ENCODE peak calls at places on chromosomes 2 and 18, in nine cellular contexts. One of them, this sample, is unnamed.

GRCh38 chr2:113716291-113716690 is 40.2 kb downstream of the SLC35F5 start:
- DNase-seq in SK-N-SH: no peak
- DNase-seq in mammary epithelial cell: no peak
- DNase-seq in HL-60: no peak
- DNase-seq in fibroblast of lung: peak; percentile 25
- DNase-seq in AG04450: no peak
- DNase-seq in body of pancreas: no peak
- DNase-seq in upper lobe of right lung: no peak
- DNase-seq in right lobe of liver: no peak
- DNase-seq in this sample: no peak

GRCh38 chr2:41716497-41716896 is 331.3 kb upstream of the PKDCC start:
- DNase-seq in SK-N-SH: no peak
- DNase-seq in mammary epithelial cell: no peak
- DNase-seq in HL-60: no peak
- DNase-seq in fibroblast of lung: no peak
- DNase-seq in AG04450: no peak
- DNase-seq in body of pancreas: no peak
- DNase-seq in upper lobe of right lung: no peak
- DNase-seq in right lobe of liver: no peak
- DNase-seq in this sample: no peak

GRCh38 chr2:166334800-166335199 is 40.9 kb downstream of the SCN9A start:
- DNase-seq in SK-N-SH: no peak
- DNase-seq in mammary epithelial cell: no peak
- DNase-seq in HL-60: no peak
- DNase-seq in fibroblast of lung: no peak
- DNase-seq in AG04450: no peak
- DNase-seq in body of pancreas: no peak
- DNase-seq in upper lobe of right lung: no peak
- DNase-seq in right lobe of liver: no peak
- DNase-seq in this sample: no peak

GRCh38 chr2:157874278-157874825 is 1.8 kb downstream of the ACVR1 start:
- DNase-seq in SK-N-SH: peak; percentile 26
- DNase-seq in mammary epithelial cell: no peak
- DNase-seq in HL-60: no peak
- DNase-seq in fibroblast of lung: peak; percentile 41
- DNase-seq in AG04450: no peak
- DNase-seq in body of pancreas: no peak
- DNase-seq in upper lobe of right lung: no peak
- DNase-seq in right lobe of liver: peak; percentile 65
- DNase-seq in this sample: no peak

GRCh38 chr18:49788327-49788908 is 24.9 kb downstream of the ACAA2 start:
- DNase-seq in SK-N-SH: no peak
- DNase-seq in mammary epithelial cell: peak; percentile 12
- DNase-seq in HL-60: no peak
- DNase-seq in fibroblast of lung: peak; percentile 39
- DNase-seq in AG04450: no peak
- DNase-seq in body of pancreas: no peak
- DNase-seq in upper lobe of right lung: no peak
- DNase-seq in right lobe of liver: no peak
- DNase-seq in this sample: no peak

GRCh38 chr2:101540518-101540917 is 65.6 kb upstream of the RFX8 start:
- DNase-seq in SK-N-SH: no peak
- DNase-seq in mammary epithelial cell: peak; percentile 39
- DNase-seq in HL-60: no peak
- DNase-seq in fibroblast of lung: no peak
- DNase-seq in AG04450: no peak
- DNase-seq in body of pancreas: no peak
- DNase-seq in upper lobe of right lung: no peak
- DNase-seq in right lobe of liver: no peak
- DNase-seq in this sample: peak; percentile 33

GRCh38 chr2:205564761-205565160 is 117.5 kb upstream of the NRP2 start:
- DNase-seq in SK-N-SH: no peak
- DNase-seq in mammary epithelial cell: no peak
- DNase-seq in HL-60: no peak
- DNase-seq in fibroblast of lung: no peak
- DNase-seq in AG04450: no peak
- DNase-seq in body of pancreas: no peak
- DNase-seq in upper lobe of right lung: no peak
- DNase-seq in right lobe of liver: no peak
- DNase-seq in this sample: no peak

GRCh38 chr2:230944123-230944653 is 19.1 kb upstream of the GPR55 start:
- DNase-seq in SK-N-SH: no peak
- DNase-seq in mammary epithelial cell: no peak
- DNase-seq in HL-60: no peak
- DNase-seq in fibroblast of lung: no peak
- DNase-seq in AG04450: no peak
- DNase-seq in body of pancreas: no peak
- DNase-seq in upper lobe of right lung: no peak
- DNase-seq in right lobe of liver: no peak
- DNase-seq in this sample: no peak

GRCh38 chr2:55010149-55010591 is 40.1 kb downstream of the RTN4 start:
- DNase-seq in SK-N-SH: no peak
- DNase-seq in mammary epithelial cell: peak; percentile 85
- DNase-seq in HL-60: no peak
- DNase-seq in fibroblast of lung: peak; percentile 46
- DNase-seq in AG04450: no peak
- DNase-seq in body of pancreas: peak; percentile 87
- DNase-seq in upper lobe of right lung: peak; percentile 64
- DNase-seq in right lobe of liver: peak; percentile 78
- DNase-seq in this sample: peak; percentile 9

GRCh38 chr18:677951-678363 is 20.5 kb downstream of the TYMS start:
- DNase-seq in SK-N-SH: no peak
- DNase-seq in mammary epithelial cell: peak; percentile 43
- DNase-seq in HL-60: no peak
- DNase-seq in fibroblast of lung: peak; percentile 64
- DNase-seq in AG04450: no peak
- DNase-seq in body of pancreas: no peak
- DNase-seq in upper lobe of right lung: no peak
- DNase-seq in right lobe of liver: no peak
- DNase-seq in this sample: no peak

GRCh38 chr18:76982038-76982437 is 150.5 kb downstream of the MBP start:
- DNase-seq in SK-N-SH: no peak
- DNase-seq in mammary epithelial cell: no peak
- DNase-seq in HL-60: no peak
- DNase-seq in fibroblast of lung: no peak
- DNase-seq in AG04450: no peak
- DNase-seq in body of pancreas: no peak
- DNase-seq in upper lobe of right lung: no peak
- DNase-seq in right lobe of liver: no peak
- DNase-seq in this sample: no peak

GRCh38 chr2:10712186-10712809 is 9.1 kb upstream of the ATP6V1C2 start:
- DNase-seq in SK-N-SH: no peak
- DNase-seq in mammary epithelial cell: no peak
- DNase-seq in HL-60: no peak
- DNase-seq in fibroblast of lung: no peak
- DNase-seq in AG04450: no peak
- DNase-seq in body of pancreas: no peak
- DNase-seq in upper lobe of right lung: no peak
- DNase-seq in right lobe of liver: no peak
- DNase-seq in this sample: no peak

GRCh38 chr2:10385933-10386773 is 62.0 kb downstream of the ODC1 start:
- DNase-seq in SK-N-SH: no peak
- DNase-seq in mammary epithelial cell: no peak
- DNase-seq in HL-60: no peak
- DNase-seq in fibroblast of lung: peak; percentile 76
- DNase-seq in AG04450: peak; percentile 34
- DNase-seq in body of pancreas: no peak
- DNase-seq in upper lobe of right lung: no peak
- DNase-seq in right lobe of liver: no peak
- DNase-seq in this sample: no peak

GRCh38 chr18:49747876-49748275 is 65.5 kb downstream of the ACAA2 start:
- DNase-seq in SK-N-SH: no peak
- DNase-seq in mammary epithelial cell: no peak
- DNase-seq in HL-60: no peak
- DNase-seq in fibroblast of lung: peak; percentile 47
- DNase-seq in AG04450: no peak
- DNase-seq in body of pancreas: no peak
- DNase-seq in upper lobe of right lung: peak; percentile 53
- DNase-seq in right lobe of liver: no peak
- DNase-seq in this sample: peak; percentile 17

GRCh38 chr2:48888096-48888495 is 132.6 kb upstream of the LHCGR start:
- DNase-seq in SK-N-SH: no peak
- DNase-seq in mammary epithelial cell: no peak
- DNase-seq in HL-60: no peak
- DNase-seq in fibroblast of lung: no peak
- DNase-seq in AG04450: no peak
- DNase-seq in body of pancreas: no peak
- DNase-seq in upper lobe of right lung: no peak
- DNase-seq in right lobe of liver: no peak
- DNase-seq in this sample: no peak

GRCh38 chr2:214169736-214170135 is 241.1 kb upstream of the VWC2L start:
- DNase-seq in SK-N-SH: no peak
- DNase-seq in mammary epithelial cell: no peak
- DNase-seq in HL-60: no peak
- DNase-seq in fibroblast of lung: peak; percentile 55
- DNase-seq in AG04450: no peak
- DNase-seq in body of pancreas: no peak
- DNase-seq in upper lobe of right lung: no peak
- DNase-seq in right lobe of liver: no peak
- DNase-seq in this sample: no peak

GRCh38 chr2:204332706-204333105 is 212.6 kb upstream of the PARD3B start:
- DNase-seq in SK-N-SH: no peak
- DNase-seq in mammary epithelial cell: no peak
- DNase-seq in HL-60: no peak
- DNase-seq in fibroblast of lung: no peak
- DNase-seq in AG04450: no peak
- DNase-seq in body of pancreas: no peak
- DNase-seq in upper lobe of right lung: no peak
- DNase-seq in right lobe of liver: no peak
- DNase-seq in this sample: no peak

GRCh38 chr18:967037-967576 is 62.4 kb downstream of the ADCYAP1 start:
- DNase-seq in SK-N-SH: no peak
- DNase-seq in mammary epithelial cell: no peak
- DNase-seq in HL-60: no peak
- DNase-seq in fibroblast of lung: peak; percentile 20
- DNase-seq in AG04450: no peak
- DNase-seq in body of pancreas: no peak
- DNase-seq in upper lobe of right lung: no peak
- DNase-seq in right lobe of liver: no peak
- DNase-seq in this sample: no peak

GRCh38 chr2:112157472-112157871 is 19.3 kb downstream of the FBLN7 start:
- DNase-seq in SK-N-SH: no peak
- DNase-seq in mammary epithelial cell: no peak
- DNase-seq in HL-60: no peak
- DNase-seq in fibroblast of lung: no peak
- DNase-seq in AG04450: no peak
- DNase-seq in body of pancreas: no peak
- DNase-seq in upper lobe of right lung: no peak
- DNase-seq in right lobe of liver: no peak
- DNase-seq in this sample: no peak

GRCh38 chr2:228917195-228917594 is 353.9 kb downstream of the PID1 start:
- DNase-seq in SK-N-SH: no peak
- DNase-seq in mammary epithelial cell: no peak
- DNase-seq in HL-60: no peak
- DNase-seq in fibroblast of lung: peak; percentile 48
- DNase-seq in AG04450: no peak
- DNase-seq in body of pancreas: no peak
- DNase-seq in upper lobe of right lung: no peak
- DNase-seq in right lobe of liver: no peak
- DNase-seq in this sample: peak; percentile 35

DNA sequence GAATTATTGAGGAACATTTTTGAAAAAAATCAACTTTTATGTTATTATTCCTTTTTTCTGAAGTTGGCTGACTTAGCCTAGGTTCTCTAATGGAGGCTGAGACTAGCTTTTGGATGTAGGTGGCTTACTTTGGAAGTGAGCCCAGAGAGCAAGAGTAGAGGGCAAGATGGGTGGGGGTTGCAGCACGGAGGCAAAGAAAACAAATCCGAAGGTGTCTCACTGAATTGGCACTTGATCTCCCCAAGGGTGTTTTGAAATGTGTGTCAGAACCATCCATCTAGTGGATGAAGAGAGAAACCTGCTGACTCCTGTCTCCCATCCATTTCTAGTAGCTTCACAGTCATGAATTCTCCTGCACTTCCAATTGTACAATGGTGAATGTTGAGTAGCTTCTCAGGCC is 390.7 kb downstream of the TMEM182 start:
- DNase-seq in SK-N-SH: no peak
- DNase-seq in mammary epithelial cell: no peak
- DNase-seq in HL-60: no peak
- DNase-seq in fibroblast of lung: peak; percentile 18
- DNase-seq in AG04450: no peak
- DNase-seq in body of pancreas: no peak
- DNase-seq in upper lobe of right lung: no peak
- DNase-seq in right lobe of liver: no peak
- DNase-seq in this sample: no peak
- TF ChIP-seq CTCF in SK-N-SH: no peak
- TF ChIP-seq CTCF in mammary epithelial cell: no peak
- TF ChIP-seq CTCF in HL-60: no peak
- TF ChIP-seq CTCF in fibroblast of lung: no peak
- TF ChIP-seq CTCF in AG04450: no peak
- TF ChIP-seq CTCF in body of pancreas: no peak
- TF ChIP-seq CTCF in upper lobe of right lung: no peak
- TF ChIP-seq CTCF in right lobe of liver: no peak
- TF ChIP-seq CTCF in this sample: no peak

DNA sequence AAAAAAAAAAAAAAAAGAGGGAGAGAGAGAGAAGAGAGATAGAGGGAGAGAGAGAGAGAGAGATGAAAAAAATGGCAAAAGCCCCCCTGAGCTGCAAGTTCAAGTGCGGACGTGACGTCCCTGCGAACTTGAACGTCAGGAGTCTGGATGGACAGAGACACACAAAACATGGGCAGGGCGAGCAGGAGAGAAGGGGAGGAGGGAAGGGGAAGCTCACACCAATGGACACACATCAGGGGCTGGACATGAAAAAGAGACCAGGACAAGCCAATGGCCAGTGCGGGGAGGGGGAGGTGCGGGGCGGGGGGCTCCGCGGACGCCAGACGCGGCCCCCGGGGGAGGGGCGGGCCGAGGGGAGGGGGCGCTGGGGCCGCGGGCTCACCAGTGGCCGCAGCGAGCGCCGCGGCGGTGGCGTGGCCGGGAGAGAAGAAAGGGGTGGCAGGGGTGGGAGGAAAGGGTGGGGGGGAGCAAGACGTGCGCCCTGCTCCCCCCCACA is at the start of gene BCL11A:
- DNase-seq in SK-N-SH: peak; percentile 83
- DNase-seq in mammary epithelial cell: peak; percentile 78
- DNase-seq in HL-60: peak; percentile 93
- DNase-seq in fibroblast of lung: peak; percentile 93
- DNase-seq in AG04450: peak; percentile 44
- DNase-seq in body of pancreas: peak; percentile 88
- DNase-seq in upper lobe of right lung: peak; percentile 77
- DNase-seq in right lobe of liver: no peak
- DNase-seq in this sample: no peak
- H3K27me3 ChIP-seq in SK-N-SH: peaks cover 27% of the 10 kb centered on the region
- H3K27me3 ChIP-seq in mammary epithelial cell: peaks cover 4% of the 10 kb centered on the region
- H3K27me3 ChIP-seq in HL-60: no peaks in the 10 kb centered on the region
- H3K27me3 ChIP-seq in fibroblast of lung: peaks cover 25% of the 10 kb centered on the region
- H3K27me3 ChIP-seq in AG04450: peaks cover 33% of the 10 kb centered on the region
- H3K27me3 ChIP-seq in body of pancreas: no peaks in the 10 kb centered on the region
- H3K27me3 ChIP-seq in upper lobe of right lung: peaks cover 72% of the 10 kb centered on the region
- H3K27me3 ChIP-seq in right lobe of liver: peaks cover 3% of the 10 kb centered on the region
- H3K27me3 ChIP-seq in this sample: peaks cover 13% of the 10 kb centered on the region

GRCh38 chr18:58789856-58790255 is 74.8 kb upstream of the ZNF532 start:
- DNase-seq in SK-N-SH: no peak
- DNase-seq in mammary epithelial cell: no peak
- DNase-seq in HL-60: no peak
- DNase-seq in fibroblast of lung: no peak
- DNase-seq in AG04450: no peak
- DNase-seq in body of pancreas: no peak
- DNase-seq in upper lobe of right lung: no peak
- DNase-seq in right lobe of liver: no peak
- DNase-seq in this sample: no peak
- H3K4me3 ChIP-seq in SK-N-SH: no peak overlapping the region
- H3K4me3 ChIP-seq in mammary epithelial cell: no peak overlapping the region
- H3K4me3 ChIP-seq in HL-60: no peak overlapping the region
- H3K4me3 ChIP-seq in fibroblast of lung: no peak overlapping the region
- H3K4me3 ChIP-seq in AG04450: no peak overlapping the region
- H3K4me3 ChIP-seq in body of pancreas: no peak overlapping the region
- H3K4me3 ChIP-seq in upper lobe of right lung: no peak overlapping the region
- H3K4me3 ChIP-seq in right lobe of liver: no peak overlapping the region
- H3K4me3 ChIP-seq in this sample: no peak overlapping the region

GRCh38 chr18:24827500-24827899 is 367.1 kb downstream of the HRH4 start:
- DNase-seq in SK-N-SH: no peak
- DNase-seq in mammary epithelial cell: no peak
- DNase-seq in HL-60: no peak
- DNase-seq in fibroblast of lung: no peak
- DNase-seq in AG04450: no peak
- DNase-seq in body of pancreas: no peak
- DNase-seq in upper lobe of right lung: no peak
- DNase-seq in right lobe of liver: no peak
- DNase-seq in this sample: peak; percentile 27
- TF ChIP-seq CTCF in SK-N-SH: no peak
- TF ChIP-seq CTCF in mammary epithelial cell: no peak
- TF ChIP-seq CTCF in HL-60: no peak
- TF ChIP-seq CTCF in fibroblast of lung: no peak
- TF ChIP-seq CTCF in AG04450: no peak
- TF ChIP-seq CTCF in body of pancreas: no peak
- TF ChIP-seq CTCF in upper lobe of right lung: no peak
- TF ChIP-seq CTCF in right lobe of liver: no peak
- TF ChIP-seq CTCF in this sample: peak; percentile 32

This sample was measured in BJ.